ENCODE peak calls at places on chromosomes 13 and 19, in nine cellular contexts. One of them, this sample, is unnamed.
A peak's percentile ranks its signal among the peaks of the same experiment; 100 is the strongest.

GRCh38 chr19:50797429-50798115 is 7.4 kb downstream of the ACP4 start:
- DNase-seq in K562: no peak
- DNase-seq in heart left ventricle: no peak
- DNase-seq in SHP77: no peak
- DNase-seq in stimulated activated CD4-positive, alpha-beta T cell treated with anti-CD3 and anti-CD28 coated beads, TNF-alpha, amount 100 ng/mL, for 1 hour: no peak
- DNase-seq in activated CD4-positive, alpha-beta T cell treated with anti-CD3 and anti-CD28 coated beads for 36 hours: no peak
- DNase-seq in T follicular helper cell: no peak
- DNase-seq in non-pigmented ciliary epithelial cell: no peak
- DNase-seq in stimulated activated CD8-positive, alpha-beta memory T cell treated with anti-CD3 and anti-CD28 coated beads, Interleukin-7, amount 100 ng/mL, for 1 hour: no peak
- DNase-seq in this sample: no peak

GRCh38 chr13:98445340-98446233 is 131.3 kb downstream of the STK24 start:
- DNase-seq in K562: peak; percentile 71
- DNase-seq in heart left ventricle: peak; percentile 64
- DNase-seq in SHP77: peak; percentile 70
- DNase-seq in stimulated activated CD4-positive, alpha-beta T cell treated with anti-CD3 and anti-CD28 coated beads, TNF-alpha, amount 100 ng/mL, for 1 hour: peak; percentile 25
- DNase-seq in activated CD4-positive, alpha-beta T cell treated with anti-CD3 and anti-CD28 coated beads for 36 hours: peak; percentile 89
- DNase-seq in T follicular helper cell: peak; percentile 68
- DNase-seq in non-pigmented ciliary epithelial cell: no peak
- DNase-seq in stimulated activated CD8-positive, alpha-beta memory T cell treated with anti-CD3 and anti-CD28 coated beads, Interleukin-7, amount 100 ng/mL, for 1 hour: peak; percentile 61
- DNase-seq in this sample: peak; percentile 89

GRCh38 chr13:51230473-51231105 is 8.4 kb downstream of the FAM124A start:
- DNase-seq in K562: no peak
- DNase-seq in heart left ventricle: peak; percentile 67
- DNase-seq in SHP77: no peak
- DNase-seq in stimulated activated CD4-positive, alpha-beta T cell treated with anti-CD3 and anti-CD28 coated beads, TNF-alpha, amount 100 ng/mL, for 1 hour: no peak
- DNase-seq in activated CD4-positive, alpha-beta T cell treated with anti-CD3 and anti-CD28 coated beads for 36 hours: no peak
- DNase-seq in T follicular helper cell: no peak
- DNase-seq in non-pigmented ciliary epithelial cell: no peak
- DNase-seq in stimulated activated CD8-positive, alpha-beta memory T cell treated with anti-CD3 and anti-CD28 coated beads, Interleukin-7, amount 100 ng/mL, for 1 hour: no peak
- DNase-seq in this sample: no peak

GRCh38 chr13:106573855-106574254 is 5.9 kb upstream of the ARGLU1 start:
- DNase-seq in K562: no peak
- DNase-seq in heart left ventricle: no peak
- DNase-seq in SHP77: no peak
- DNase-seq in stimulated activated CD4-positive, alpha-beta T cell treated with anti-CD3 and anti-CD28 coated beads, TNF-alpha, amount 100 ng/mL, for 1 hour: no peak
- DNase-seq in activated CD4-positive, alpha-beta T cell treated with anti-CD3 and anti-CD28 coated beads for 36 hours: no peak
- DNase-seq in T follicular helper cell: no peak
- DNase-seq in non-pigmented ciliary epithelial cell: no peak
- DNase-seq in stimulated activated CD8-positive, alpha-beta memory T cell treated with anti-CD3 and anti-CD28 coated beads, Interleukin-7, amount 100 ng/mL, for 1 hour: no peak
- DNase-seq in this sample: no peak

GRCh38 chr13:73325351-73326214 is 266.8 kb downstream of the KLF5 start:
- DNase-seq in K562: no peak
- DNase-seq in heart left ventricle: no peak
- DNase-seq in SHP77: no peak
- DNase-seq in stimulated activated CD4-positive, alpha-beta T cell treated with anti-CD3 and anti-CD28 coated beads, TNF-alpha, amount 100 ng/mL, for 1 hour: no peak
- DNase-seq in activated CD4-positive, alpha-beta T cell treated with anti-CD3 and anti-CD28 coated beads for 36 hours: no peak
- DNase-seq in T follicular helper cell: no peak
- DNase-seq in non-pigmented ciliary epithelial cell: no peak
- DNase-seq in stimulated activated CD8-positive, alpha-beta memory T cell treated with anti-CD3 and anti-CD28 coated beads, Interleukin-7, amount 100 ng/mL, for 1 hour: no peak
- DNase-seq in this sample: peak; percentile 33

GRCh38 chr19:41542622-41543021 is 33.3 kb upstream of the CEACAM21 start:
- DNase-seq in K562: no peak
- DNase-seq in heart left ventricle: no peak
- DNase-seq in SHP77: no peak
- DNase-seq in stimulated activated CD4-positive, alpha-beta T cell treated with anti-CD3 and anti-CD28 coated beads, TNF-alpha, amount 100 ng/mL, for 1 hour: no peak
- DNase-seq in activated CD4-positive, alpha-beta T cell treated with anti-CD3 and anti-CD28 coated beads for 36 hours: no peak
- DNase-seq in T follicular helper cell: no peak
- DNase-seq in non-pigmented ciliary epithelial cell: no peak
- DNase-seq in stimulated activated CD8-positive, alpha-beta memory T cell treated with anti-CD3 and anti-CD28 coated beads, Interleukin-7, amount 100 ng/mL, for 1 hour: no peak
- DNase-seq in this sample: no peak

GRCh38 chr13:109330123-109330522 is 456.3 kb downstream of the IRS2 start:
- DNase-seq in K562: no peak
- DNase-seq in heart left ventricle: no peak
- DNase-seq in SHP77: no peak
- DNase-seq in stimulated activated CD4-positive, alpha-beta T cell treated with anti-CD3 and anti-CD28 coated beads, TNF-alpha, amount 100 ng/mL, for 1 hour: no peak
- DNase-seq in activated CD4-positive, alpha-beta T cell treated with anti-CD3 and anti-CD28 coated beads for 36 hours: no peak
- DNase-seq in T follicular helper cell: no peak
- DNase-seq in non-pigmented ciliary epithelial cell: no peak
- DNase-seq in stimulated activated CD8-positive, alpha-beta memory T cell treated with anti-CD3 and anti-CD28 coated beads, Interleukin-7, amount 100 ng/mL, for 1 hour: no peak
- DNase-seq in this sample: no peak

GRCh38 chr19:24029941-24030636 is 56.9 kb upstream of the ZNF254 start:
- DNase-seq in K562: peak; percentile 11
- DNase-seq in heart left ventricle: no peak
- DNase-seq in SHP77: peak; percentile 64
- DNase-seq in stimulated activated CD4-positive, alpha-beta T cell treated with anti-CD3 and anti-CD28 coated beads, TNF-alpha, amount 100 ng/mL, for 1 hour: no peak
- DNase-seq in activated CD4-positive, alpha-beta T cell treated with anti-CD3 and anti-CD28 coated beads for 36 hours: no peak
- DNase-seq in T follicular helper cell: no peak
- DNase-seq in non-pigmented ciliary epithelial cell: no peak
- DNase-seq in stimulated activated CD8-positive, alpha-beta memory T cell treated with anti-CD3 and anti-CD28 coated beads, Interleukin-7, amount 100 ng/mL, for 1 hour: no peak
- DNase-seq in this sample: no peak